ENCODE peak calls at places on chromosomes 16 and 17, in six cellular contexts. V, C, E, Z, Q and K are unnamed samples.

GRCh38 chr17:40602445-40603443 is 37.5 kb upstream of the CCR7 start:
- DNase-seq in Z (peak; percentile 84), E (no peak), V (no peak), C (no peak), Q (no peak), K (no peak)

GRCh38 chr17:17548044-17548443 is 43.5 kb downstream of the PEMT start:
- DNase-seq in V (no peak), C (no peak), Z (no peak), Q (no peak), E (no peak), K (no peak)

GRCh38 chr17:18224053-18224427 is 1.4 kb upstream of the LLGL1 start:
- DNase-seq in Q (no peak), C (no peak), Z (no peak), E (peak; percentile 13), V (no peak), K (no peak)

GRCh38 chr17:46854515-46854914 is 3.1 kb downstream of the WNT9B start:
- DNase-seq in Z (no peak), V (no peak), Q (no peak), E (no peak), C (no peak), K (no peak)

GRCh38 chr16:82763371-82763770 is 136.6 kb downstream of the CDH13 start:
- DNase-seq in C (no peak), V (no peak), Z (no peak), E (no peak), Q (no peak), K (no peak)

GRCh38 chr17:4232168-4232813 is 31.5 kb downstream of the ANKFY1 start:
- DNase-seq in E (no peak), C (no peak), Q (no peak), Z (no peak), V (no peak), K (no peak)

GRCh38 chr17:39461911-39462641 is 790 bp downstream of the CDK12 start:
- DNase-seq in C (peak; percentile 84), E (peak; percentile 36), V (peak; percentile 54), Q (peak; percentile 84), Z (peak; percentile 32), K (no peak)

GRCh38 chr16:56998352-56998751 is 9.0 kb downstream of the NLRC5 start:
- DNase-seq in C (no peak), V (no peak), Z (no peak), E (no peak), Q (no peak), K (no peak)

GRCh38 chr17:63682441-63682840 is 17.5 kb downstream of the LIMD2 start:
- DNase-seq in Q (no peak), V (no peak), E (no peak), C (no peak), Z (no peak), K (no peak)

GRCh38 chr17:59914274-59914854 is 21.4 kb downstream of the RPS6KB1 start:
- DNase-seq in E (peak; percentile 51), Z (no peak), V (no peak), C (peak; percentile 75), Q (peak; percentile 49), K (peak; percentile 18)

GRCh38 chr17:46212634-46213435 is 19.6 kb upstream of the KANSL1 start:
- DNase-seq in V (no peak), Q (peak; percentile 82), E (peak; percentile 76), Z (no peak), C (peak; percentile 77), K (no peak)

GRCh38 chr17:48036693-48037035 is 933 bp downstream of the COPZ2 start:
- DNase-seq in V (no peak), Z (no peak), E (no peak), Q (peak; percentile 58), C (no peak), K (no peak)
- H3K4me3 ChIP-seq in V (no peak overlapping the region), Z (no peak overlapping the region), E (peak overlapping the region; percentile 86), Q (no peak overlapping the region), C (peak overlapping the region; percentile 63), K (no peak overlapping the region)

GRCh38 chr16:28085376-28086171 is 22.1 kb upstream of the GSG1L start:
- DNase-seq in Z (no peak), Q (no peak), C (no peak), E (no peak), V (no peak), K (no peak)
- TF ChIP-seq GABPA in Z (no peak), Q (no peak), C (no peak), E (no peak), V (no peak), K (no peak)

GRCh38 chr17:79843917-79844815 is 4.9 kb upstream of the CBX4 start:
- DNase-seq in E (no peak), V (peak; percentile 78), Z (no peak), Q (no peak), C (peak; percentile 94), K (no peak)
- TF ChIP-seq POLR2AphosphoS5 in E (peak; percentile 50), V (no peak), Z (no peak), Q (no peak), C (no peak), K (no peak)

GRCh38 chr17:15457723-15458094 is 9.7 kb downstream of the CDRT4 start:
- DNase-seq in Q (no peak), Z (no peak), E (no peak), V (no peak), C (no peak), K (no peak)
- H3K4me3 ChIP-seq in Q (no peak overlapping the region), Z (no peak overlapping the region), E (no peak overlapping the region), V (no peak overlapping the region), C (no peak overlapping the region), K (no peak overlapping the region)

DNA sequence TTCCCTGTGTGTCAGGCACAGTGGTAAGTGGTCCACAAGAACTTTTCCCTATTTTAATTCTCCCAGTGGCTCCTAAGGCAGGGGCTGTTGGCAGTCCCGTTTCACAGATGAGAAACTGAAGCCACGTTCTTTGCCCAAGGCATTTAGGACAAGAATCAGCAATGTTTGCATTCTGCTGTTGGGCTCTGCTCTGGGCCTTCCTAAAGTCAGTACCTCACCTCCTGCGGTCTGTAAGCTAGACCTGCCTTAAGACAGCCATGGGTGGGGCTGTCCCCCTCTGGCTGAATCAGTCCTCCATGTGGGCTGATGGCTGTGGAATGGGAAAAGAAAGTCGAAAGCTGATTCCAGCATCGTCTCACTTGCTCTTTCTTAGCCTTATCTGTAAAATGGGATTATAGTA is 304.8 kb downstream of the MAF start:
- DNase-seq in Q (no peak), E (no peak), V (no peak), Z (no peak), C (no peak), K (no peak)
- TF ChIP-seq GABPA in Q (no peak), E (no peak), V (no peak), Z (no peak), C (no peak), K (no peak)

DNA sequence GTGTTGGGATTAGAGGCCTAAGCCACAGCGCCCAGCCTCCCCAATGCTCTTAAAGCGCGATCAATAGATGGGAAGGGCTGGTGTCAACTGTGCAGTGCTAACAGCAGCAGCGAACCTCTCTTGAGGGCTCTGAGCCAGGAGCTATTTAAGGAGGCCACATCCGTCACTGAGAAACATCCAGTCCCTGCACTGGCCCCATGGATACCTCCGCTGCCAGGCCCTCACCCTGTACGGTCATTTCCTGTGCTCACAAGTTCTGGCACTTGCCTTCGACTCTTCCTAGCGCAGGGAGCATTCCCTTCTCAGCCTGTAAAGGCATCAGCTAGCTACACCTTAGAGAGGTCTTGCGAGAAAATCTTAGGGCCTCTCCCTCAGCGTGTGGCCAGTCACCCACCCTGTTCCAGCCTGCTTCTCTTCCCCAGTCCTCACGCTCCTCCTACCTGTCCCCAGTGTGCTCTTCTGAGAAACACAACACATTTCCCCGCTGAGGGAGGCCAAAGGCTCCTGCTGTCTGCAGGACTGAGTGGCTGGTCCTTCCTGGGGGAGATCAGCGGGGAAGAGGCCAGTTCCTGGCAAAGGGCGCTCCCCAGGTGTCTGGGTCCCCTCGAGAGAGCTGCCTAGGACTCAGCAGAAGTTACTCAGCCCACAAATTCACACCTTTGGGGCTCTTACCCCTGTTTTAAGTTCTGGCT is 28.6 kb downstream of the GTF3C1 start:
- DNase-seq in C (no peak), Z (no peak), V (no peak), E (no peak), Q (no peak), K (no peak)
- TF ChIP-seq POLR2AphosphoS5 in C (no peak), Z (no peak), V (no peak), E (no peak), Q (no peak), K (no peak)

GRCh38 chr17:14329900-14330491 is 29.1 kb downstream of the HS3ST3B1 start:
- DNase-seq in C (no peak), V (no peak), Q (no peak), E (no peak), Z (no peak), K (peak; percentile 1)
- H3K4me3 ChIP-seq in C (no peak overlapping the region), V (no peak overlapping the region), Q (no peak overlapping the region), E (no peak overlapping the region), Z (no peak overlapping the region), K (no peak overlapping the region)

DNA sequence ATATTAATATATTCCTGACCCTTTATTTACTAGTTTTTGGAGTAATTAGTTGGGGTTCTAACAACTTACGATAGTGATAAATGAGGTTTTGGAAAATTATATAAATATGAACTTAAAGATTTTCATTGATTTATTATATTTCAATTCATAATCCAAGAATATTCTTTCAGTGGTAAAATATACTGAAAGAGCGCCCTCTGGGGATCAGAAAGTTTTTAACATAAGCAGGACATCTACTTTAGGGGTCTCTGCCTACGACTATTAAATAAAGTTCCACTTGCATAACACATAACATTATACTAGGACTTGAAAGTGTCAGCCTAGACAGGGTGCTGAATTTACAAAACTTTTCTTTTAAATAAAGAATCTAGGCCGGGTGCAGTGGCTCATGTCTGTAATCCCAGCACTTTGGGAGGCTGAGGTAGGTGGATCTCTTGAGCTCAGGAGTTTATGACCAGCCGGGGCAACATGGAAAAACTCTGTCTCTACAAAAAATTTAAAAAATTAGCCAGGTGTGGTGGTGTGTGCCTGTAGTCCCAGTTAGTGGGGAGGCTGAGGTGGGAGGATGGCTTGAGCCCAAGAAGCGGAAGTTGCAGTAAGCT is 15.6 kb downstream of the RFWD3 start:
- DNase-seq in Q (peak; percentile 19), V (no peak), C (peak; percentile 31), E (peak; percentile 25), Z (no peak), K (no peak)
- TF ChIP-seq GABPA in Q (no peak), V (no peak), C (no peak), E (no peak), Z (no peak), K (no peak)

GRCh38 chr17:50626037-50626574 is 8.6 kb upstream of the ABCC3 start:
- DNase-seq in C (peak; percentile 93), V (peak; percentile 87), E (peak; percentile 84), Z (no peak), Q (peak; percentile 87), K (peak; percentile 54)
- TF ChIP-seq POLR2AphosphoS5 in C (no peak), V (no peak), E (no peak), Z (no peak), Q (no peak), K (no peak)

DNA sequence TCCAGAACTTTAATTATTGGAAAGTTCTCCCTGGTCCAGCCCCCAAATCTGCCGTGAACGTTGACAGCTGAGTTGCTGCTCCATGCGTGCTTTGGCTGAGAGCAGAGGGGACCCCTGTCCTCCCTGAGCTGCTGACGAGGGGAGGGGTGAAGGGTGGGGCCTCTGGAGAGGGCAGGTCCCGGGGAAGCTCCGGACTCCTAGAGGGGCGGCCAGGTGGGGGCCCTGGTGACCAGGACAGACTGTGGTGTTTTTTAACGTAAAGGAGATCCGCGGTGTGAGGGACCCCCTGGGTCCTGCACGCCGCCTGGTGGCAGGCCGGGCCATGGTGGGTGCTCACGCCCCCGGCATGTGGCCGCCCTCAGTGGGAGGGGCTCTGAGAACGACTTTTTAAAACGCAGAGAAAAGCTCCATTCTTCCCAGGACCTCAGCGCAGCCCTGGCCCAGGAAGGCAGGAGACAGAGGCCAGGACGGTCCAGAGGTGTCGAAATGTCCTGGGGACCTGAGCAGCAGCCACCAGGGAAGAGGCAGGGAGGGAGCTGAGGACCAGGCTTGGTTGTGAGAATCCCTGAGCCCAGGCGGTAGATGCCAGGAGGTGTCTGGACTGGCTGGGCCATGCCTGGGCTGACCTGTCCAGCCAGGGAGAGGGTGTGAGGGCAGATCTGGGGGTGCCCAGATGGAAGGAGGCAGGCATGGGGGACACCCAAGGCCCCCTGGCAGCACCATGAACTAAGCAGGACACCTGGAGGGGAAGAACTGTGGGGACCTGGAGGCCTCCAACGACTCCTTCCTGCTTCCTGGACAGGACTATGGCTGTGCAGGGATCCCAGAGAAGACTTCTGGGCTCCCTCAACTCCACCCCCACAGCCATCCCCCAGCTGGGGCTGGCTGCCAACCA is at the start of gene MC1R:
- DNase-seq in Z (no peak), C (peak; percentile 72), V (peak; percentile 78), E (peak; percentile 88), Q (peak; percentile 82), K (no peak)
- H3K4me3 ChIP-seq in Z (peak within 1 kb of the TSS; percentile 62), C (peak within 1 kb of the TSS; percentile 40), V (peak within 1 kb of the TSS; percentile 61), E (peak within 1 kb of the TSS; percentile 90), Q (peak within 1 kb of the TSS; percentile 30), K (peak within 1 kb of the TSS; percentile 20)